ENCODE peak calls at places on chromosomes 7 and 10, in four cellular contexts. G is fibroblast of pulmonary artery, I is T-helper 17 cell, R is psoas muscle. C is an unnamed sample.

GRCh38 chr10:114698271-114699185 is 40.5 kb upstream of the ABLIM1 start:
- DNase-seq in G (no peak), I (no peak), R (no peak), C (no peak)

GRCh38 chr10:62082729-62083412 is 181.4 kb downstream of the ARID5B start:
- DNase-seq in R (no peak), I (no peak), G (peak), C (peak)

GRCh38 chr7:34916267-34916666 is 121.0 kb downstream of the DPY19L1 start:
- DNase-seq in R (no peak), G (no peak), I (no peak), C (no peak)

GRCh38 chr10:97062058-97062457 is 123.7 kb downstream of the SLIT1 start:
- DNase-seq in I (no peak), G (no peak), R (no peak), C (no peak)

GRCh38 chr10:129843131-129843541 is 120.9 kb downstream of the EBF3 start:
- DNase-seq in I (no peak), G (no peak), R (no peak), C (no peak)

GRCh38 chr10:89153086-89153485 is 54.0 kb downstream of the CH25H start:
- DNase-seq in R (no peak), G (no peak), I (no peak), C (no peak)

GRCh38 chr10:118412918-118413317 is 70.8 kb upstream of the FAM204A start:
- DNase-seq in G (no peak), R (no peak), I (no peak), C (no peak)

GRCh38 chr7:18306696-18307095 is 188.9 kb upstream of the HDAC9 start:
- DNase-seq in R (no peak), G (no peak), I (no peak), C (no peak)

GRCh38 chr7:138568655-138569054 is 108.6 kb downstream of the TRIM24 start:
- DNase-seq in G (no peak), I (no peak), R (no peak), C (no peak)

GRCh38 chr7:115009736-115010435 is 88.0 kb downstream of the MDFIC start:
- DNase-seq in R (peak), G (peak), I (no peak), C (no peak)

GRCh38 chr7:71705901-71706300 is 574.0 kb downstream of the GALNT17 start:
- DNase-seq in G (no peak), I (no peak), R (no peak), C (no peak)

GRCh38 chr7:156889089-156889488 is 3.9 kb downstream of the LMBR1 start:
- DNase-seq in R (no peak), G (no peak), I (no peak), C (no peak)

GRCh38 chr7:143048827-143049226 is 3.3 kb upstream of the OR6V1 start:
- DNase-seq in I (no peak), G (no peak), R (no peak), C (no peak)

GRCh38 chr7:34044734-34045353 is 139.5 kb downstream of the BMPER start:
- DNase-seq in I (no peak), R (no peak), G (no peak), C (no peak)

GRCh38 chr7:69814421-69814962 is 216.2 kb downstream of the AUTS2 start:
- DNase-seq in G (peak), R (peak), I (no peak), C (no peak)

GRCh38 chr7:100745184-100745583 is 11.8 kb downstream of the ZAN start:
- DNase-seq in G (peak), R (peak), I (no peak), C (peak)

GRCh38 chr10:91597397-91597881 is 35.4 kb downstream of the PPP1R3C start:
- DNase-seq in R (no peak), I (no peak), G (peak), C (peak)

GRCh38 chr10:102368072-102368471 is 27.4 kb upstream of the NFKB2 start:
- DNase-seq in R (no peak), I (no peak), G (no peak), C (no peak)

GRCh38 chr10:30058570-30059132 is 735 bp downstream of the JCAD start:
- DNase-seq in R (peak), I (no peak), G (no peak), C (no peak)

GRCh38 chr7:3210531-3210930 is 90.5 kb upstream of the SDK1 start:
- DNase-seq in G (no peak), I (no peak), R (no peak), C (no peak)

GRCh38 chr7:46134795-46135194 is 213.7 kb upstream of the IGFBP3 start:
- DNase-seq in G (no peak), R (no peak), I (no peak), C (no peak)

GRCh38 chr10:96585726-96586418 is 940 bp downstream of the TM9SF3 start:
- DNase-seq in R (no peak), I (no peak), G (peak), C (no peak)

GRCh38 chr10:68536973-68537372 is 9.7 kb upstream of the SLC25A16 start:
- DNase-seq in G (no peak), R (no peak), I (no peak), C (no peak)

GRCh38 chr7:45048748-45049147 is 40.0 kb downstream of the NACAD start:
- DNase-seq in G (no peak), R (no peak), I (no peak), C (no peak)

GRCh38 chr10:103736763-103737162 is 118.6 kb downstream of the SH3PXD2A start:
- DNase-seq in G (no peak), R (no peak), I (no peak), C (peak)

GRCh38 chr10:124717911-124718734 is 26.1 kb downstream of the FAM53B start:
- DNase-seq in R (no peak), G (no peak), I (peak), C (no peak)

GRCh38 chr7:97025983-97026704 is 1.5 kb upstream of the DLX5 start:
- DNase-seq in G (peak), I (no peak), R (no peak), C (no peak)

C was measured in brain microvascular endothelial cell.